ENCODE peak calls at places on chromosomes 6 and 20, in seven cellular contexts. A is SK-N-SH, D is K562, O is GM12891, H is H1, Y is HepG2, K is GM12878. R is an unnamed sample.

GRCh38 chr6:159941286-159942113 is 27.4 kb upstream of the IGF2R start:
- DNase-seq in A (peak; percentile 14), D (peak; percentile 18), O (no peak), H (no peak), Y (peak; percentile 46), K (peak; percentile 55), R (no peak)

GRCh38 chr6:137171053-137171374 is 2.4 kb downstream of the IL22RA2 start:
- DNase-seq in A (no peak), D (no peak), O (no peak), H (no peak), Y (no peak), K (no peak), R (no peak)

GRCh38 chr20:25047766-25048165 is 10.2 kb downstream of the ACSS1 start:
- DNase-seq in A (no peak), D (no peak), O (no peak), H (no peak), Y (no peak), K (no peak), R (no peak)

GRCh38 chr20:4152696-4153235 is 137.4 kb upstream of the RNF24 start:
- DNase-seq in A (no peak), D (no peak), O (no peak), H (no peak), Y (no peak), K (no peak), R (no peak)

GRCh38 chr6:169454204-169454871 is 200.7 kb upstream of the THBS2 start:
- DNase-seq in A (no peak), D (no peak), O (no peak), H (no peak), Y (peak; percentile 11), K (no peak), R (no peak)

GRCh38 chr6:76817429-76817828 is 645.9 kb downstream of the HTR1B start:
- DNase-seq in A (no peak), D (no peak), O (no peak), H (no peak), Y (no peak), K (no peak), R (no peak)

GRCh38 chr6:114580882-114581281 is 238.1 kb upstream of the HS3ST5 start:
- DNase-seq in A (no peak), D (no peak), O (no peak), H (no peak), Y (no peak), K (no peak), R (no peak)

GRCh38 chr6:84625510-84625909 is 138.9 kb downstream of the TBX18 start:
- DNase-seq in A (no peak), D (no peak), O (no peak), H (no peak), Y (no peak), K (no peak), R (no peak)

GRCh38 chr6:106290954-106291353 is 34.6 kb downstream of the ATG5 start:
- DNase-seq in A (no peak), D (no peak), O (no peak), H (no peak), Y (no peak), K (no peak), R (no peak)

GRCh38 chr6:87741001-87741650 is 39.1 kb upstream of the AKIRIN2 start:
- DNase-seq in A (no peak), D (no peak), O (no peak), H (no peak), Y (no peak), K (no peak), R (no peak)

GRCh38 chr6:87743454-87743853 is 41.4 kb upstream of the AKIRIN2 start:
- DNase-seq in A (no peak), D (no peak), O (no peak), H (no peak), Y (no peak), K (no peak), R (no peak)

GRCh38 chr6:87738673-87739225 is 36.7 kb upstream of the AKIRIN2 start:
- DNase-seq in A (no peak), D (no peak), O (no peak), H (no peak), Y (no peak), K (no peak), R (no peak)

GRCh38 chr6:87745966-87746721 is 44.1 kb upstream of the AKIRIN2 start:
- DNase-seq in A (peak; percentile 25), D (no peak), O (no peak), H (no peak), Y (no peak), K (no peak), R (no peak)

DNA sequence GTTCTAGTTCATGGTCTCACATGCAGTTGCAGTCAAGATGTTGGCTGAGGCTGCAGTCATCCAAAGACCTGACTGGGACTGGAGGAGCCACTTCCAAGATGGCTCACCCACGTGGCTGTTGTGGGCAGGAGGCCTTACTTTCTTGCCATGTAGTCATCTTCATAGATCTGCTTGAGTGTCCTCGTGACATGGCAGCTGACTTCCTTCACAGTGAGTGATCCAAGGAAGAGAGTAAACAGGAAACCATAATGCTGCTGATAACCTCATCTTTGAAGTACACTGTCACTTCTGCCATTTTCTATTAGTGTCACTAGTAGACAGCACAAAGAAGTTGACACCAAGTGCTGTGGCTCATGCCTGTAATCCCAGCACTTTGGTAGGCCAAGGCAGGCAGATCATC is 40.1 kb upstream of the AKIRIN2 start:
- DNase-seq in A (no peak), D (no peak), O (no peak), H (no peak), Y (no peak), K (no peak), R (no peak)
- TF ChIP-seq TAF1 in A (no peak), D (no peak), O (no peak), H (no peak), Y (no peak), K (no peak), R (no peak)

GRCh38 chr6:13461805-13462204 is 25.6 kb downstream of the GFOD1 start:
- DNase-seq in A (no peak), D (no peak), O (no peak), H (no peak), Y (no peak), K (no peak), R (no peak)
- TF ChIP-seq POLR2AphosphoS5 in A (no peak), D (no peak), O (no peak), H (no peak), Y (no peak), K (no peak), R (no peak)

GRCh38 chr6:148251286-148251685 is 91.4 kb upstream of the SASH1 start:
- DNase-seq in A (no peak), D (no peak), O (no peak), H (no peak), Y (peak; percentile 37), K (no peak), R (no peak)
- TF ChIP-seq TAF1 in A (no peak), D (no peak), O (no peak), H (no peak), Y (no peak), K (no peak), R (no peak)

GRCh38 chr6:10684618-10685017 is 9.8 kb downstream of the C6orf52 start:
- DNase-seq in A (no peak), D (no peak), O (no peak), H (no peak), Y (no peak), K (no peak), R (no peak)
- TF ChIP-seq POLR2AphosphoS5 in A (no peak), D (no peak), O (no peak), H (no peak), Y (no peak), K (no peak), R (no peak)

GRCh38 chr6:111306104-111306888 is 176.7 kb downstream of the REV3L start:
- DNase-seq in A (no peak), D (no peak), O (no peak), H (no peak), Y (no peak), K (no peak), R (no peak)
- TF ChIP-seq TAF1 in A (no peak), D (no peak), O (no peak), H (no peak), Y (no peak), K (no peak), R (no peak)

GRCh38 chr6:17928514-17929430 is 58.7 kb downstream of the KIF13A start:
- DNase-seq in A (no peak), D (no peak), O (no peak), H (no peak), Y (peak; percentile 41), K (no peak), R (no peak)
- TF ChIP-seq POLR2AphosphoS5 in A (no peak), D (no peak), O (no peak), H (no peak), Y (no peak), K (no peak), R (no peak)

GRCh38 chr20:8330785-8331699 is 199.0 kb downstream of the PLCB1 start:
- DNase-seq in A (no peak), D (no peak), O (no peak), H (no peak), Y (peak; percentile 94), K (no peak), R (no peak)
- TF ChIP-seq TAF1 in A (no peak), D (no peak), O (no peak), H (no peak), Y (no peak), K (no peak), R (no peak)

DNA sequence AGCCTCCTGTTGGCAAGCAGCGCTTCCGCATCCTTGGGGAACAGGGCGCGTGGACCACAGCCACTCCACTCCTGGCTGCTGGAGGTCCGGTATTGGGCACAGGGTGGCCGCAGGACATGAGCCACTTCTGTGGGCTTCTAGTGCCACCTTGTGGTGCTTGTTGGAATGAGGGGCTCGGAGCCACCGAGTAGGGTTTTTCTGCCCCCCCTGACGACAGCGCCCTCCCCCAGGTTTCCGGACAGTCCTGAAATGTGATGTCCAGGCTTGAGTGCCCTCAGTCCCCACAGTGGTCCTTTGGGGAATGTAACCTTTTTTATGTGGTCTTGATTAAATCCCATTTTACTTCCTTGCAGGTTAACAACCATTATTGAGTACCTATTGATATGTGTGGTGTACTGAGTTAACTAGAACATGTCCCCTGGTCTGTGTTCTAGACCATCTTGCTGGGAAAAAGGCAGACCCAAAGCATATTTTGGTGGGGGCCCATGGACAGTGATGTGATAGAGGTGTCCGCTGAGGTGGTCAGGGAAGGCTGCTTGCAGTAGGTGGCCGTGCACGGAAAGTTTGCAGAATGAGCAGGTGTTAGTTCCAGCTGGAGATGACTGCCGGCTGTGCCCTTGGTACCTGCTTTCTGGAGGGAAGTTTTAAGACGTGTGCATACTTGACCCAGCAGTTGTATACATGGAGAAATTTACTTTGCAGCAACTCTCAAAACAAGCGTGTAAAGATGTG is 70.0 kb downstream of the PTPN1 start:
- DNase-seq in A (peak; percentile 92), D (peak; percentile 86), O (no peak), H (no peak), Y (peak; percentile 70), K (no peak), R (no peak)
- TF ChIP-seq POLR2AphosphoS5 in A (no peak), D (no peak), O (peak; percentile 47), H (no peak), Y (no peak), K (peak; percentile 35), R (no peak)

GRCh38 chr6:52661551-52661950 is 9.4 kb upstream of the TMEM14A start:
- DNase-seq in A (no peak), D (no peak), O (no peak), H (no peak), Y (no peak), K (no peak), R (no peak)
- TF ChIP-seq TAF1 in A (no peak), D (no peak), O (no peak), H (no peak), Y (no peak), K (no peak), R (no peak)